ENCODE peak calls at places on chromosomes 2 and 18, in five cellular contexts. C is esophagus squamous epithelium, Z is uterus, Y is adrenal gland, U is transverse colon. I is an unnamed sample.
A peak's percentile ranks its signal among the peaks of the same experiment; 100 is the strongest.

GRCh38 chr2:240646061-240646899 is 21.0 kb downstream of the GPR35 start:
- DNase-seq in Z (peak; percentile 12), C (no peak), U (no peak), Y (peak; percentile 3), I (no peak)

GRCh38 chr18:54360406-54360805 is 2.7 kb downstream of the C18orf54 start:
- DNase-seq in Y (no peak), C (no peak), Z (no peak), U (no peak), I (no peak)

GRCh38 chr18:63545094-63545493 is 2.9 kb downstream of the SERPINB12 start:
- DNase-seq in Z (no peak), U (no peak), C (no peak), Y (no peak), I (no peak)

GRCh38 chr2:240184656-240185055 is 44.2 kb upstream of the OTOS start:
- DNase-seq in U (no peak), C (no peak), Y (no peak), Z (no peak), I (no peak)

GRCh38 chr2:128374001-128374710 is 55.5 kb upstream of the HS6ST1 start:
- DNase-seq in U (peak; percentile 20), Z (peak; percentile 12), Y (no peak), C (no peak), I (peak; percentile 81)

GRCh38 chr2:67237288-67237687 is 159.8 kb upstream of the ETAA1 start:
- DNase-seq in Y (no peak), U (no peak), Z (no peak), C (no peak), I (no peak)

GRCh38 chr2:195495356-195495755 is 161.7 kb upstream of the SLC39A10 start:
- DNase-seq in C (no peak), U (no peak), Z (no peak), Y (no peak), I (no peak)

GRCh38 chr2:68767996-68768395 is 33.4 kb downstream of the ARHGAP25 start:
- DNase-seq in Z (no peak), C (no peak), Y (no peak), U (no peak), I (no peak)

GRCh38 chr2:196112408-196113039 is 43.9 kb upstream of the DNAH7 start:
- DNase-seq in U (no peak), Z (no peak), C (no peak), Y (no peak), I (no peak)

GRCh38 chr2:194252127-194252526 is 1404.9 kb upstream of the SLC39A10 start:
- DNase-seq in Y (no peak), C (no peak), Z (no peak), U (no peak), I (no peak)

GRCh38 chr2:130972410-130972809 is 120.8 kb downstream of the FAM168B start:
- DNase-seq in Z (no peak), Y (no peak), C (no peak), U (no peak), I (no peak)

GRCh38 chr2:138395565-138396306 is 105.8 kb upstream of the SPOPL start:
- DNase-seq in Y (peak; percentile 80), C (no peak), U (no peak), Z (no peak), I (peak; percentile 87)

GRCh38 chr2:51027968-51028367 is 4.0 kb downstream of the NRXN1 start:
- DNase-seq in Z (no peak), U (no peak), C (no peak), Y (no peak), I (no peak)

GRCh38 chr2:31987454-31987853 is 23.4 kb downstream of the MEMO1 start:
- DNase-seq in C (no peak), Z (no peak), Y (peak; percentile 18), U (no peak), I (no peak)

GRCh38 chr2:30230855-30231725 is at the start of gene LBH:
- DNase-seq in Y (peak; percentile 65), U (peak; percentile 82), C (peak; percentile 37), Z (peak; percentile 96), I (peak; percentile 78)

GRCh38 chr18:64539852-64540251 is 391.0 kb upstream of the LINC00305 start:
- DNase-seq in C (no peak), U (no peak), Z (no peak), Y (no peak), I (no peak)

GRCh38 chr2:132670104-132670960 is at the start of gene LYPD1:
- DNase-seq in U (no peak), Z (no peak), C (no peak), Y (peak; percentile 21), I (no peak)

GRCh38 chr2:205700331-205701132 is 18.2 kb downstream of the NRP2 start:
- DNase-seq in Z (no peak), Y (peak; percentile 90), U (peak; percentile 28), C (no peak), I (peak; percentile 85)

GRCh38 chr18:7325126-7325430 is 94.2 kb downstream of the LRRC30 start:
- DNase-seq in C (no peak), Z (no peak), Y (no peak), U (no peak), I (no peak)

GRCh38 chr2:9675369-9676351 is 44.9 kb upstream of the YWHAQ start:
- DNase-seq in Y (no peak), C (no peak), U (no peak), Z (no peak), I (no peak)

GRCh38 chr18:34864836-34865497 is 154.9 kb downstream of the DTNA start:
- DNase-seq in Z (no peak), Y (no peak), U (no peak), C (no peak), I (no peak)

GRCh38 chr2:46798998-46799698 is 116.5 kb downstream of the MCFD2 start:
- DNase-seq in Z (no peak), C (no peak), U (no peak), Y (no peak), I (no peak)

GRCh38 chr2:70094978-70095832 is 7.9 kb downstream of the PCBP1 start:
- DNase-seq in C (peak; percentile 22), U (peak; percentile 58), Y (peak; percentile 66), Z (peak; percentile 54), I (peak; percentile 91)

GRCh38 chr2:9095690-9096089 is 92.2 kb upstream of the MBOAT2 start:
- DNase-seq in C (no peak), Y (no peak), Z (no peak), U (peak; percentile 60), I (no peak)

GRCh38 chr2:1603521-1603920 is 140.8 kb downstream of the PXDN start:
- DNase-seq in C (no peak), Z (no peak), U (no peak), Y (no peak), I (no peak)

GRCh38 chr2:104872034-104872865 is 18.3 kb downstream of the POU3F3 start:
- DNase-seq in U (no peak), Z (no peak), C (no peak), Y (no peak), I (no peak)

GRCh38 chr18:44895176-44895798 is 214.6 kb downstream of the SETBP1 start:
- DNase-seq in U (peak; percentile 76), C (no peak), Y (no peak), Z (no peak), I (peak; percentile 37)

GRCh38 chr2:227665189-227665940 is 1.2 kb upstream of the SCYGR5 start:
- DNase-seq in U (no peak), C (no peak), Y (no peak), Z (no peak), I (no peak)

GRCh38 chr18:76306685-76307292 is 188.3 kb downstream of the ZNF516 start:
- DNase-seq in U (no peak), C (no peak), Y (no peak), Z (no peak), I (no peak)
- TF ChIP-seq CTCF in U (no peak), C (no peak), Y (no peak), Z (no peak), I (no peak)

DNA sequence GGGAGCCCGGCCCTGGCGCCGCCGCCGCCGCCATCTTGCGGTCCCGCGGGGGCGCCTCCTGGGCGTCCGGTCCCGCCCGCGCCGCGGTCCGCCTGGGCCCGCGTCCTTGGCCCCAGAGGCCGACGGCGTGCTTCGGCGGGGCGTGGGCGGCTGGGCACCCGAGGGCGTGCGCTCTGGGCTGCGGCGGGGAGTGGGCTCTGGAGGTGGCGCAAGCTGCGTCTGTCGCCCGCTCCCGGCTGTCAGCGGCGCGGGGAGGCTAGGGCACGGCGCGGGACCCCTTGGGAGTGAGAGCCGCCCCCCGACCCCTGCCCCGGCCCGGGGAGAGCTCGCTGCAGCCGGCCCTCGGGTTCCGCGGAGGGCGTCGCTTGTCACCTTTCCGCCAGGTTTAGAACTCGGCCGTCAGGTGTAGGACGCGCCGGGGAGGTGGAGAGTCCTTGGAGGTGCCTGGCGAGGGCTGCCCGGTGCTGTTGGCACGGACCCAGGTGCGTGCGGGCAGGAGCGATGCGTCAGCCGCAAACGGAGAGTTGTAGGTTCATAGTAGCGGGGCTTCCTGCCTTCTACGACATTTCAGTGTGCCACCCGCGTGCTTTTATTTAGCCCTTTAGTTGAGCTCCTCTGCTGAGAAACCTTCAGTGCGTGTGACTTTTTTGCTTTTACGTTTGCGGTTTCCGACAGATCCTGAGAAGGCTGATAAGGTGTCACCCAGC is 921 bp downstream of the VAPA start:
- DNase-seq in C (no peak), U (peak; percentile 88), Y (peak; percentile 90), Z (peak; percentile 57), I (peak; percentile 93)
- TF ChIP-seq POLR2A in C (no peak), U (peak; percentile 66), Y (no peak), Z (no peak), I (no peak)

GRCh38 chr18:50113726-50114125 is 81.2 kb downstream of the MYO5B start:
- DNase-seq in C (no peak), Z (no peak), Y (no peak), U (no peak), I (no peak)

GRCh38 chr18:50114448-50114847 is 80.5 kb downstream of the MYO5B start:
- DNase-seq in C (no peak), Z (no peak), U (no peak), Y (no peak), I (no peak)

GRCh38 chr18:50107468-50107867 is 87.5 kb downstream of the MYO5B start:
- DNase-seq in U (peak; percentile 36), C (no peak), Z (no peak), Y (no peak), I (no peak)

GRCh38 chr18:50115095-50115494 is 79.9 kb downstream of the MYO5B start:
- DNase-seq in Z (no peak), U (no peak), C (no peak), Y (no peak), I (no peak)

GRCh38 chr18:50111398-50111797 is 83.5 kb downstream of the MYO5B start:
- DNase-seq in Z (no peak), C (no peak), Y (no peak), U (no peak), I (no peak)
- TF ChIP-seq CTCF in Z (no peak), C (no peak), Y (no peak), U (peak; percentile 17), I (no peak)

DNA sequence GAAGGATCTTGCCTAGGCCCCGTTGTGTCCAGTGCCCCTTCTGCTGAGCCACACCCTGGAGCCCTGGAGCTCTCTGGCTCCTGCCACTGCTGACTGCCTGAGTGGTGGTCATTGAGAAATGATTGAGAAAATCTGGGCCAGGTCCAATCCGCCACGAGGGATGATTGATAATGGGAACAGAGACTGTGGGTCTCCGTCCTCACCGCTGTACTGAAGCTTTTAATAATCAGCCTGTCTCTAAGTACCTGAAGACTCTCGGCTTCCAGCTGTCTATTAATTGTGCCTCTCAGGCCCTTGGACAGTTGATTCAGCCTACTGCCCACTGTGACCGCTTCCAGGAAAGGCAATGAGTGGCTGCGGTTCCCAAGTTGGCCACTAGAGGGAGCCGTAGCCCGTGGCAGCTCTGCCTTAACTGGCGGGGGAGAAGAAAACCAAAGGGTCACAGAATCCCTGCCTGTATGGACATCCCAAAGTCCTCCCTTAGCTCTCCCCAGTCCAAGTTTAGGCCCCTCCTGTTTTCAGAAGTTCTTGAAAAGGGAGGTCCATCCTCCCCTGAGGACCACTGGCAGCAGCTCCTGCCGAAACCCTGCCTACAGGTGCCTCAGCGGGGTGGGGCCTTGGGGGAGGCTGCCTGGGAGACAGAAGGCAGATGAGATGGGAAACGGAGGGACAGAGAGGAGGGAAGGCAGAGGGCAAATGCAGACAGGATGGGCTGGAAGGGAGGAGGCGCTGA is 213.6 kb downstream of the TNS1 start:
- DNase-seq in U (peak; percentile 82), Z (peak; percentile 89), Y (peak; percentile 81), C (no peak), I (peak; percentile 98)
- TF ChIP-seq POLR2A in U (no peak), Z (no peak), Y (no peak), C (no peak), I (no peak)

I was measured in lower leg skin.